ENCODE peak calls at places on chromosomes 11 and 22, in six cellular contexts. One of them, this sample, is unnamed.
A peak's percentile ranks its signal among the peaks of the same experiment; 100 is the strongest.

GRCh38 chr11:35174666-35175065 is 35.7 kb downstream of the CD44 start:
- DNase-seq in pancreas: no peak
- DNase-seq in iPS-NIHi11: no peak
- DNase-seq in CD14-positive monocyte: no peak
- DNase-seq in activated CD8-positive, alpha-beta memory T cell treated with anti-CD3 and anti-CD28 coated beads, Interleukin-2, amount 10 ng/mL, durations not matched to agents 7 days and 5 days: no peak
- DNase-seq in mucosa of descending colon: no peak
- DNase-seq in this sample: no peak

GRCh38 chr11:97722065-97722464 is 1298.7 kb upstream of the CNTN5 start:
- DNase-seq in pancreas: no peak
- DNase-seq in iPS-NIHi11: no peak
- DNase-seq in CD14-positive monocyte: no peak
- DNase-seq in activated CD8-positive, alpha-beta memory T cell treated with anti-CD3 and anti-CD28 coated beads, Interleukin-2, amount 10 ng/mL, durations not matched to agents 7 days and 5 days: no peak
- DNase-seq in mucosa of descending colon: no peak
- DNase-seq in this sample: no peak

GRCh38 chr11:35420371-35420770 is 1.0 kb upstream of the SLC1A2 start:
- DNase-seq in pancreas: peak; percentile 21
- DNase-seq in iPS-NIHi11: no peak
- DNase-seq in CD14-positive monocyte: no peak
- DNase-seq in activated CD8-positive, alpha-beta memory T cell treated with anti-CD3 and anti-CD28 coated beads, Interleukin-2, amount 10 ng/mL, durations not matched to agents 7 days and 5 days: no peak
- DNase-seq in mucosa of descending colon: no peak
- DNase-seq in this sample: peak; percentile 21

GRCh38 chr11:105719073-105719846 is 109.4 kb downstream of the GRIA4 start:
- DNase-seq in pancreas: no peak
- DNase-seq in iPS-NIHi11: peak; percentile 14
- DNase-seq in CD14-positive monocyte: no peak
- DNase-seq in activated CD8-positive, alpha-beta memory T cell treated with anti-CD3 and anti-CD28 coated beads, Interleukin-2, amount 10 ng/mL, durations not matched to agents 7 days and 5 days: no peak
- DNase-seq in mucosa of descending colon: no peak
- DNase-seq in this sample: no peak

GRCh38 chr11:31687861-31688260 is 123.3 kb downstream of the PAX6 start:
- DNase-seq in pancreas: no peak
- DNase-seq in iPS-NIHi11: no peak
- DNase-seq in CD14-positive monocyte: no peak
- DNase-seq in activated CD8-positive, alpha-beta memory T cell treated with anti-CD3 and anti-CD28 coated beads, Interleukin-2, amount 10 ng/mL, durations not matched to agents 7 days and 5 days: no peak
- DNase-seq in mucosa of descending colon: no peak
- DNase-seq in this sample: no peak

GRCh38 chr22:30830907-30831306 is 136.2 kb downstream of the OSBP2 start:
- DNase-seq in pancreas: no peak
- DNase-seq in iPS-NIHi11: peak; percentile 43
- DNase-seq in CD14-positive monocyte: no peak
- DNase-seq in activated CD8-positive, alpha-beta memory T cell treated with anti-CD3 and anti-CD28 coated beads, Interleukin-2, amount 10 ng/mL, durations not matched to agents 7 days and 5 days: no peak
- DNase-seq in mucosa of descending colon: no peak
- DNase-seq in this sample: no peak

GRCh38 chr22:38038890-38039812 is 18.1 kb upstream of the PICK1 start:
- DNase-seq in pancreas: no peak
- DNase-seq in iPS-NIHi11: no peak
- DNase-seq in CD14-positive monocyte: no peak
- DNase-seq in activated CD8-positive, alpha-beta memory T cell treated with anti-CD3 and anti-CD28 coated beads, Interleukin-2, amount 10 ng/mL, durations not matched to agents 7 days and 5 days: no peak
- DNase-seq in mucosa of descending colon: no peak
- DNase-seq in this sample: no peak

GRCh38 chr11:59706518-59707285 is 6.9 kb downstream of the OR10V1 start:
- DNase-seq in pancreas: no peak
- DNase-seq in iPS-NIHi11: no peak
- DNase-seq in CD14-positive monocyte: no peak
- DNase-seq in activated CD8-positive, alpha-beta memory T cell treated with anti-CD3 and anti-CD28 coated beads, Interleukin-2, amount 10 ng/mL, durations not matched to agents 7 days and 5 days: no peak
- DNase-seq in mucosa of descending colon: peak; percentile 31
- DNase-seq in this sample: no peak

GRCh38 chr11:134124660-134125451 is 56.0 kb downstream of the JAM3 start:
- DNase-seq in pancreas: peak; percentile 38
- DNase-seq in iPS-NIHi11: peak; percentile 65
- DNase-seq in CD14-positive monocyte: no peak
- DNase-seq in activated CD8-positive, alpha-beta memory T cell treated with anti-CD3 and anti-CD28 coated beads, Interleukin-2, amount 10 ng/mL, durations not matched to agents 7 days and 5 days: no peak
- DNase-seq in mucosa of descending colon: peak; percentile 40
- DNase-seq in this sample: peak; percentile 77

GRCh38 chr11:112128483-112129121 is 35.3 kb downstream of the IL18 start:
- DNase-seq in pancreas: no peak
- DNase-seq in iPS-NIHi11: no peak
- DNase-seq in CD14-positive monocyte: no peak
- DNase-seq in activated CD8-positive, alpha-beta memory T cell treated with anti-CD3 and anti-CD28 coated beads, Interleukin-2, amount 10 ng/mL, durations not matched to agents 7 days and 5 days: no peak
- DNase-seq in mucosa of descending colon: peak; percentile 81
- DNase-seq in this sample: no peak

GRCh38 chr22:29031236-29031982 is 30.2 kb downstream of the C22orf31 start:
- DNase-seq in pancreas: peak; percentile 56
- DNase-seq in iPS-NIHi11: peak; percentile 69
- DNase-seq in CD14-positive monocyte: no peak
- DNase-seq in activated CD8-positive, alpha-beta memory T cell treated with anti-CD3 and anti-CD28 coated beads, Interleukin-2, amount 10 ng/mL, durations not matched to agents 7 days and 5 days: no peak
- DNase-seq in mucosa of descending colon: no peak
- DNase-seq in this sample: no peak

GRCh38 chr11:96267490-96268010 is 75.4 kb downstream of the MAML2 start:
- DNase-seq in pancreas: no peak
- DNase-seq in iPS-NIHi11: no peak
- DNase-seq in CD14-positive monocyte: no peak
- DNase-seq in activated CD8-positive, alpha-beta memory T cell treated with anti-CD3 and anti-CD28 coated beads, Interleukin-2, amount 10 ng/mL, durations not matched to agents 7 days and 5 days: peak; percentile 61
- DNase-seq in mucosa of descending colon: no peak
- DNase-seq in this sample: no peak

GRCh38 chr22:39130892-39131855 is 21.3 kb downstream of the CBX7 start:
- DNase-seq in pancreas: peak; percentile 12
- DNase-seq in iPS-NIHi11: peak; percentile 14
- DNase-seq in CD14-positive monocyte: no peak
- DNase-seq in activated CD8-positive, alpha-beta memory T cell treated with anti-CD3 and anti-CD28 coated beads, Interleukin-2, amount 10 ng/mL, durations not matched to agents 7 days and 5 days: no peak
- DNase-seq in mucosa of descending colon: peak; percentile 28
- DNase-seq in this sample: no peak

GRCh38 chr11:108871152-108871551 is 206.3 kb downstream of the DDX10 start:
- DNase-seq in pancreas: no peak
- DNase-seq in iPS-NIHi11: peak; percentile 14
- DNase-seq in CD14-positive monocyte: no peak
- DNase-seq in activated CD8-positive, alpha-beta memory T cell treated with anti-CD3 and anti-CD28 coated beads, Interleukin-2, amount 10 ng/mL, durations not matched to agents 7 days and 5 days: peak; percentile 56
- DNase-seq in mucosa of descending colon: no peak
- DNase-seq in this sample: peak; percentile 32

GRCh38 chr11:124079631-124080318 is 35.5 kb upstream of the VWA5A start:
- DNase-seq in pancreas: no peak
- DNase-seq in iPS-NIHi11: no peak
- DNase-seq in CD14-positive monocyte: no peak
- DNase-seq in activated CD8-positive, alpha-beta memory T cell treated with anti-CD3 and anti-CD28 coated beads, Interleukin-2, amount 10 ng/mL, durations not matched to agents 7 days and 5 days: no peak
- DNase-seq in mucosa of descending colon: no peak
- DNase-seq in this sample: no peak

This sample was measured in WTC11.